ENCODE peak calls at places on chromosomes 1 and 21, in seven cellular contexts. One of them, this sample, is unnamed.

GRCh38 chr1:15837931-15838330 is 9.6 kb upstream of the SPEN start:
- DNase-seq in cardiac fibroblast: no peak
- DNase-seq in OCI-LY7: no peak
- DNase-seq in neuronal stem cell: no peak
- DNase-seq in GM06990: no peak
- DNase-seq in SK-N-MC: no peak
- DNase-seq in Caco-2: no peak
- DNase-seq in this sample: no peak

GRCh38 chr1:59502009-59502691 is 205.3 kb downstream of the FGGY start:
- DNase-seq in cardiac fibroblast: no peak
- DNase-seq in OCI-LY7: no peak
- DNase-seq in neuronal stem cell: no peak
- DNase-seq in GM06990: no peak
- DNase-seq in SK-N-MC: no peak
- DNase-seq in Caco-2: no peak
- DNase-seq in this sample: no peak

GRCh38 chr1:160862151-160863061 is at the start of gene CD244:
- DNase-seq in cardiac fibroblast: peak
- DNase-seq in OCI-LY7: no peak
- DNase-seq in neuronal stem cell: no peak
- DNase-seq in GM06990: peak
- DNase-seq in SK-N-MC: no peak
- DNase-seq in Caco-2: no peak
- DNase-seq in this sample: peak

GRCh38 chr21:41640756-41641509 is 125.9 kb downstream of the RIPK4 start:
- DNase-seq in cardiac fibroblast: peak
- DNase-seq in OCI-LY7: no peak
- DNase-seq in neuronal stem cell: no peak
- DNase-seq in GM06990: no peak
- DNase-seq in SK-N-MC: no peak
- DNase-seq in Caco-2: peak
- DNase-seq in this sample: no peak

GRCh38 chr1:248828845-248829244 is 3.1 kb upstream of the SH3BP5L start:
- DNase-seq in cardiac fibroblast: peak
- DNase-seq in OCI-LY7: no peak
- DNase-seq in neuronal stem cell: no peak
- DNase-seq in GM06990: no peak
- DNase-seq in SK-N-MC: no peak
- DNase-seq in Caco-2: no peak
- DNase-seq in this sample: no peak

GRCh38 chr1:177710973-177711372 is 258.9 kb downstream of the SEC16B start:
- DNase-seq in cardiac fibroblast: no peak
- DNase-seq in OCI-LY7: no peak
- DNase-seq in neuronal stem cell: no peak
- DNase-seq in GM06990: no peak
- DNase-seq in SK-N-MC: no peak
- DNase-seq in Caco-2: no peak
- DNase-seq in this sample: no peak

GRCh38 chr1:156625436-156626078 is 6.3 kb downstream of the HAPLN2 start:
- DNase-seq in cardiac fibroblast: peak
- DNase-seq in OCI-LY7: peak
- DNase-seq in neuronal stem cell: no peak
- DNase-seq in GM06990: peak
- DNase-seq in SK-N-MC: no peak
- DNase-seq in Caco-2: peak
- DNase-seq in this sample: peak

GRCh38 chr1:112904071-112904830 is 51.7 kb downstream of the SLC16A1 start:
- DNase-seq in cardiac fibroblast: peak
- DNase-seq in OCI-LY7: no peak
- DNase-seq in neuronal stem cell: no peak
- DNase-seq in GM06990: no peak
- DNase-seq in SK-N-MC: no peak
- DNase-seq in Caco-2: no peak
- DNase-seq in this sample: no peak

GRCh38 chr1:223700388-223700918 is 11.9 kb upstream of the CAPN2 start:
- DNase-seq in cardiac fibroblast: peak
- DNase-seq in OCI-LY7: no peak
- DNase-seq in neuronal stem cell: no peak
- DNase-seq in GM06990: no peak
- DNase-seq in SK-N-MC: no peak
- DNase-seq in Caco-2: no peak
- DNase-seq in this sample: no peak

GRCh38 chr21:31283025-31283424 is 61.0 kb downstream of the TIAM1 start:
- DNase-seq in cardiac fibroblast: peak
- DNase-seq in OCI-LY7: peak
- DNase-seq in neuronal stem cell: no peak
- DNase-seq in GM06990: no peak
- DNase-seq in SK-N-MC: no peak
- DNase-seq in Caco-2: no peak
- DNase-seq in this sample: no peak

GRCh38 chr1:218302155-218302554 is 17.1 kb downstream of the RRP15 start:
- DNase-seq in cardiac fibroblast: no peak
- DNase-seq in OCI-LY7: no peak
- DNase-seq in neuronal stem cell: no peak
- DNase-seq in GM06990: no peak
- DNase-seq in SK-N-MC: no peak
- DNase-seq in Caco-2: no peak
- DNase-seq in this sample: no peak

GRCh38 chr1:114861384-114861783 is 6.7 kb downstream of the SYCP1 start:
- DNase-seq in cardiac fibroblast: no peak
- DNase-seq in OCI-LY7: no peak
- DNase-seq in neuronal stem cell: no peak
- DNase-seq in GM06990: no peak
- DNase-seq in SK-N-MC: no peak
- DNase-seq in Caco-2: no peak
- DNase-seq in this sample: no peak

GRCh38 chr1:41615316-41615715 is 130.8 kb upstream of the EDN2 start:
- DNase-seq in cardiac fibroblast: no peak
- DNase-seq in OCI-LY7: no peak
- DNase-seq in neuronal stem cell: no peak
- DNase-seq in GM06990: no peak
- DNase-seq in SK-N-MC: no peak
- DNase-seq in Caco-2: no peak
- DNase-seq in this sample: no peak

GRCh38 chr1:202213361-202214088 is 19.9 kb downstream of the LGR6 start:
- DNase-seq in cardiac fibroblast: no peak
- DNase-seq in OCI-LY7: no peak
- DNase-seq in neuronal stem cell: no peak
- DNase-seq in GM06990: no peak
- DNase-seq in SK-N-MC: no peak
- DNase-seq in Caco-2: peak
- DNase-seq in this sample: no peak

GRCh38 chr1:206580438-206581113 is 31.7 kb downstream of the EIF2D start:
- DNase-seq in cardiac fibroblast: no peak
- DNase-seq in OCI-LY7: no peak
- DNase-seq in neuronal stem cell: no peak
- DNase-seq in GM06990: no peak
- DNase-seq in SK-N-MC: no peak
- DNase-seq in Caco-2: no peak
- DNase-seq in this sample: no peak
- H3K4me3 ChIP-seq in cardiac fibroblast: no peak
- H3K4me3 ChIP-seq in OCI-LY7: no peak
- H3K4me3 ChIP-seq in neuronal stem cell: no peak
- H3K4me3 ChIP-seq in GM06990: peak
- H3K4me3 ChIP-seq in SK-N-MC: no peak
- H3K4me3 ChIP-seq in Caco-2: no peak
- H3K4me3 ChIP-seq in this sample: peak

GRCh38 chr1:92952714-92953113 is 8.5 kb downstream of the DIPK1A start:
- DNase-seq in cardiac fibroblast: no peak
- DNase-seq in OCI-LY7: no peak
- DNase-seq in neuronal stem cell: no peak
- DNase-seq in GM06990: no peak
- DNase-seq in SK-N-MC: no peak
- DNase-seq in Caco-2: no peak
- DNase-seq in this sample: no peak

GRCh38 chr1:92948071-92948470 is 13.2 kb downstream of the DIPK1A start:
- DNase-seq in cardiac fibroblast: no peak
- DNase-seq in OCI-LY7: no peak
- DNase-seq in neuronal stem cell: no peak
- DNase-seq in GM06990: no peak
- DNase-seq in SK-N-MC: no peak
- DNase-seq in Caco-2: no peak
- DNase-seq in this sample: no peak

GRCh38 chr1:92953491-92953890 is 7.8 kb downstream of the DIPK1A start:
- DNase-seq in cardiac fibroblast: no peak
- DNase-seq in OCI-LY7: peak
- DNase-seq in neuronal stem cell: no peak
- DNase-seq in GM06990: no peak
- DNase-seq in SK-N-MC: no peak
- DNase-seq in Caco-2: no peak
- DNase-seq in this sample: no peak

GRCh38 chr1:92949937-92950817 is 11.1 kb downstream of the DIPK1A start:
- DNase-seq in cardiac fibroblast: peak
- DNase-seq in OCI-LY7: peak
- DNase-seq in neuronal stem cell: no peak
- DNase-seq in GM06990: no peak
- DNase-seq in SK-N-MC: no peak
- DNase-seq in Caco-2: no peak
- DNase-seq in this sample: no peak

DNA sequence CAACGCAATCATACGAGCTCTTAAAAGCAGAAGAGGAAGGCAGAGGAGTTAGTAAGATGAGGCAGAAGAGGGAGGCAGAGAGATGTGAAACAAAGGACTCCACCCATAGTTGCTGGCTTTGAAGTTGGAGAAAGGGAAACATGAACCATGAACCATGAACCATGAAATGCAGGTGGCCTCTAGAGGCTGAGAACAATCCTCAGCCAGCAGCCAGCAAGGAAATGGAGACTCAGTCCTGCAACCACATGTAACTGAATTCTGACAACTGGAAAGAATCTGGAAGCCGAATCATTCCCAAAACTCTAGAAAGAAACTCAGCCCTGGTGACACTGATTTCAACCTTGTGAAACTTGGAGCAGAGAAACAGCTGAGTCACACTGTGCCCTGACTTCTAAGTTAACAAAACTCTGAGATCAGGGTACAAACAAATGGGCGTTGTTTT is 10.1 kb downstream of the DIPK1A start:
- DNase-seq in cardiac fibroblast: peak
- DNase-seq in OCI-LY7: peak
- DNase-seq in neuronal stem cell: no peak
- DNase-seq in GM06990: peak
- DNase-seq in SK-N-MC: no peak
- DNase-seq in Caco-2: no peak
- DNase-seq in this sample: peak
- H3K4me3 ChIP-seq in cardiac fibroblast: no peak
- H3K4me3 ChIP-seq in OCI-LY7: peak
- H3K4me3 ChIP-seq in neuronal stem cell: no peak
- H3K4me3 ChIP-seq in GM06990: peak
- H3K4me3 ChIP-seq in SK-N-MC: no peak
- H3K4me3 ChIP-seq in Caco-2: no peak
- H3K4me3 ChIP-seq in this sample: no peak

DNA sequence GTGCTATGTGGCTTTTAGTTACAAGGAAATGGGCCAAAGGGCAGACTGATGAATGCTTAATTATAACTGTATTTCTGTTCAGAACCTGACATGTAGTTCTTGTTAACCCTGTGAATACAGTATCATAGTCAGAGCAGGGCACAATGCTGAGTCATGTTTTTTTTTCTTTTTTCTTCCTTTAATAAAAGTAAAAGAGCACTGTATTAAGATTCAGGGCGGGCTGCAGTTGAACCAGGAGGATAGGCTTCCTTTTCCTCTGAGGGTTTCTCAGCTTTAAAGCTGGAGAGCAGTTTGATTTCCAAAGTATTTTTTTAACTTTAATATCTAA is 8.7 kb downstream of the CLDN8 start:
- DNase-seq in cardiac fibroblast: no peak
- DNase-seq in OCI-LY7: no peak
- DNase-seq in neuronal stem cell: no peak
- DNase-seq in GM06990: no peak
- DNase-seq in SK-N-MC: no peak
- DNase-seq in Caco-2: no peak
- DNase-seq in this sample: no peak
- H3K4me3 ChIP-seq in cardiac fibroblast: no peak
- H3K4me3 ChIP-seq in OCI-LY7: no peak
- H3K4me3 ChIP-seq in neuronal stem cell: no peak
- H3K4me3 ChIP-seq in GM06990: no peak
- H3K4me3 ChIP-seq in SK-N-MC: no peak
- H3K4me3 ChIP-seq in Caco-2: no peak
- H3K4me3 ChIP-seq in this sample: no peak

GRCh38 chr1:47986741-47987140 is 10.4 kb downstream of the TRABD2B start:
- DNase-seq in cardiac fibroblast: peak
- DNase-seq in OCI-LY7: no peak
- DNase-seq in neuronal stem cell: no peak
- DNase-seq in GM06990: no peak
- DNase-seq in SK-N-MC: no peak
- DNase-seq in Caco-2: no peak
- DNase-seq in this sample: no peak
- H3K4me3 ChIP-seq in cardiac fibroblast: no peak
- H3K4me3 ChIP-seq in OCI-LY7: no peak
- H3K4me3 ChIP-seq in neuronal stem cell: no peak
- H3K4me3 ChIP-seq in GM06990: no peak
- H3K4me3 ChIP-seq in SK-N-MC: no peak
- H3K4me3 ChIP-seq in Caco-2: no peak
- H3K4me3 ChIP-seq in this sample: no peak

GRCh38 chr1:32763221-32763620 is 53.9 kb downstream of the YARS1 start:
- DNase-seq in cardiac fibroblast: no peak
- DNase-seq in OCI-LY7: no peak
- DNase-seq in neuronal stem cell: no peak
- DNase-seq in GM06990: no peak
- DNase-seq in SK-N-MC: no peak
- DNase-seq in Caco-2: no peak
- DNase-seq in this sample: no peak

GRCh38 chr1:32759521-32759980 is 57.0 kb upstream of the SYNC start:
- DNase-seq in cardiac fibroblast: no peak
- DNase-seq in OCI-LY7: no peak
- DNase-seq in neuronal stem cell: no peak
- DNase-seq in GM06990: no peak
- DNase-seq in SK-N-MC: no peak
- DNase-seq in Caco-2: peak
- DNase-seq in this sample: no peak

GRCh38 chr1:32758795-32759430 is 56.3 kb upstream of the SYNC start:
- DNase-seq in cardiac fibroblast: no peak
- DNase-seq in OCI-LY7: no peak
- DNase-seq in neuronal stem cell: no peak
- DNase-seq in GM06990: no peak
- DNase-seq in SK-N-MC: no peak
- DNase-seq in Caco-2: peak
- DNase-seq in this sample: no peak

GRCh38 chr1:32759997-32760623 is 57.0 kb downstream of the YARS1 start:
- DNase-seq in cardiac fibroblast: peak
- DNase-seq in OCI-LY7: no peak
- DNase-seq in neuronal stem cell: peak
- DNase-seq in GM06990: no peak
- DNase-seq in SK-N-MC: no peak
- DNase-seq in Caco-2: peak
- DNase-seq in this sample: no peak

DNA sequence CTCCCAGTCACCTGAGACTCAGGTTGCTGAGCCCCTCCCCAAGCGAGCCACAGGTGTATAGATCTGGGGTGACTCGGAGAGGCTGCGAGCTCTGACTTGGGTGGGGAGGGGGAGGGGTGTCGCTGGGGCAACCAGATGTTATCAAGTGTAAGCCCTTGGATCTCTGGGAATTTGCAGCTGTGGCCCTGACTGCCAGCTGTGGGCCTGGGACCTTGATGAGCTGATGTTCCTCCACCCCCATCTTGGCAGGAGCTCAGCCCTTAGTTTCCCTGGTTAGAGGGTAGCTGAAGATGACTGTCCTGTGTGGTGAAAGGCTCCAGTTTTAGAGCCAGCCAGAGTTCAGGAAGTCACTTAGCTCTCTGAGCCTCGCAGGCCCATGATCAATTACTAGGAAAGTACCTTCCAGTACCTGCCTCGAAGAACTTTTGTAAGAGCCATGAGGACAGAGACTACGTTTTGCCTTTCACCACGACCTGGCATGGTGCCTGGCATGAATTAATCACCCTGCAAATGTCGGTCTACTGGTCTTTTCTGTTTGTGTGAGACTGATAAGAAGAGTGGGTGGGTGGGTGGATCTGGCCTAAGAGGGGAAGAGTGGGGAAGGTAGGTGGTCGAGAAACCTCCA is 55.8 kb downstream of the YARS1 start:
- DNase-seq in cardiac fibroblast: peak
- DNase-seq in OCI-LY7: no peak
- DNase-seq in neuronal stem cell: no peak
- DNase-seq in GM06990: no peak
- DNase-seq in SK-N-MC: no peak
- DNase-seq in Caco-2: peak
- DNase-seq in this sample: no peak
- H3K4me3 ChIP-seq in cardiac fibroblast: no peak
- H3K4me3 ChIP-seq in OCI-LY7: no peak
- H3K4me3 ChIP-seq in neuronal stem cell: no peak
- H3K4me3 ChIP-seq in GM06990: no peak
- H3K4me3 ChIP-seq in SK-N-MC: no peak
- H3K4me3 ChIP-seq in Caco-2: no peak
- H3K4me3 ChIP-seq in this sample: no peak